ENCODE peak calls at places on chromosomes 16 and 17, in eight cellular contexts. Y, G, N, U, R, M, I and Q are unnamed samples.

GRCh38 chr16:67271446-67271845 is 7.9 kb upstream of the PLEKHG4 start:
- DNase-seq in Y (no peak), G (no peak), N (no peak), U (no peak), R (no peak), M (no peak), I (no peak), Q (no peak)

GRCh38 chr16:85142771-85143211 is 30.5 kb upstream of the CIBAR2 start:
- DNase-seq in Y (no peak), G (no peak), N (no peak), U (no peak), R (no peak), M (no peak), I (no peak), Q (no peak)

GRCh38 chr16:22721497-22722100 is 92.4 kb upstream of the HS3ST2 start:
- DNase-seq in Y (no peak), G (no peak), N (no peak), U (no peak), R (no peak), M (peak; percentile 7), I (no peak), Q (no peak)

GRCh38 chr17:69358688-69359596 is 32.0 kb upstream of the ABCA5 start:
- DNase-seq in Y (peak; percentile 4), G (no peak), N (no peak), U (no peak), R (no peak), M (no peak), I (peak; percentile 38), Q (no peak)

GRCh38 chr17:48617515-48618365 is 2.6 kb upstream of the HOXB8 start:
- DNase-seq in Y (no peak), G (no peak), N (no peak), U (no peak), R (no peak), M (peak; percentile 21), I (no peak), Q (no peak)

GRCh38 chr16:20383106-20384029 is 21.2 kb downstream of the PDILT start:
- DNase-seq in Y (peak; percentile 15), G (peak; percentile 42), N (peak; percentile 5), U (no peak), R (peak; percentile 14), M (peak; percentile 72), I (peak; percentile 70), Q (peak; percentile 12)

GRCh38 chr16:69424935-69425784 is 741 bp downstream of the CYB5B start:
- DNase-seq in Y (no peak), G (no peak), N (no peak), U (no peak), R (no peak), M (no peak), I (no peak), Q (no peak)

GRCh38 chr17:4725646-4726300 is 5.5 kb upstream of the MED11 start:
- DNase-seq in Y (no peak), G (no peak), N (no peak), U (no peak), R (no peak), M (no peak), I (no peak), Q (no peak)

GRCh38 chr16:10370096-10370726 is 15.7 kb upstream of the ATF7IP2 start:
- DNase-seq in Y (no peak), G (no peak), N (no peak), U (no peak), R (no peak), M (no peak), I (no peak), Q (no peak)

GRCh38 chr16:58016841-58017446 is 8.6 kb upstream of the MMP15 start:
- DNase-seq in Y (no peak), G (no peak), N (no peak), U (no peak), R (no peak), M (peak; percentile 42), I (no peak), Q (no peak)

GRCh38 chr16:70737377-70738082 is 51.7 kb upstream of the MTSS2 start:
- DNase-seq in Y (peak; percentile 85), G (peak; percentile 52), N (peak; percentile 64), U (peak; percentile 28), R (peak; percentile 54), M (peak; percentile 97), I (peak; percentile 91), Q (peak; percentile 86)

GRCh38 chr17:80845121-80845862 is 146.3 kb upstream of the CHMP6 start:
- DNase-seq in Y (no peak), G (no peak), N (no peak), U (no peak), R (no peak), M (no peak), I (no peak), Q (no peak)

GRCh38 chr16:19601083-19601976 is 45.8 kb downstream of the VPS35L start:
- DNase-seq in Y (no peak), G (no peak), N (no peak), U (no peak), R (no peak), M (peak; percentile 64), I (peak; percentile 54), Q (peak; percentile 50)

GRCh38 chr17:3885271-3885670 is 7.6 kb downstream of the CAMKK1 start:
- DNase-seq in Y (no peak), G (no peak), N (no peak), U (no peak), R (no peak), M (no peak), I (no peak), Q (no peak)

GRCh38 chr17:70313031-70313430 is 143.7 kb downstream of the KCNJ2 start:
- DNase-seq in Y (no peak), G (no peak), N (no peak), U (no peak), R (no peak), M (peak; percentile 83), I (no peak), Q (no peak)